ENCODE peak calls at places on chromosomes 4 and X, in eight cellular contexts. One of them, this sample, is unnamed.

GRCh38 chrX:48939417-48940228 is 17.8 kb downstream of the OTUD5 start:
- DNase-seq in tibial nerve: no peak
- DNase-seq in IMR-90: no peak
- DNase-seq in ovary: no peak
- DNase-seq in transverse colon: peak; percentile 33
- DNase-seq in GM12878: peak; percentile 59
- DNase-seq in K562: no peak
- DNase-seq in uterus: no peak
- DNase-seq in this sample: no peak

GRCh38 chrX:120457766-120458180 is 11.3 kb downstream of the LAMP2 start:
- DNase-seq in tibial nerve: no peak
- DNase-seq in IMR-90: peak; percentile 76
- DNase-seq in ovary: no peak
- DNase-seq in transverse colon: no peak
- DNase-seq in GM12878: peak; percentile 12
- DNase-seq in K562: no peak
- DNase-seq in uterus: no peak
- DNase-seq in this sample: peak; percentile 27

GRCh38 chr4:52665592-52665991 is 6.5 kb upstream of the USP46 start:
- DNase-seq in tibial nerve: no peak
- DNase-seq in IMR-90: no peak
- DNase-seq in ovary: no peak
- DNase-seq in transverse colon: no peak
- DNase-seq in GM12878: no peak
- DNase-seq in K562: no peak
- DNase-seq in uterus: no peak
- DNase-seq in this sample: no peak

GRCh38 chr4:123631699-123632098 is 235.1 kb downstream of the SPRY1 start:
- DNase-seq in tibial nerve: no peak
- DNase-seq in IMR-90: peak; percentile 43
- DNase-seq in ovary: no peak
- DNase-seq in transverse colon: no peak
- DNase-seq in GM12878: no peak
- DNase-seq in K562: no peak
- DNase-seq in uterus: no peak
- DNase-seq in this sample: no peak

GRCh38 chr4:3321295-3321889 is 28.6 kb downstream of the RGS12 start:
- DNase-seq in tibial nerve: no peak
- DNase-seq in IMR-90: no peak
- DNase-seq in ovary: peak; percentile 85
- DNase-seq in transverse colon: no peak
- DNase-seq in GM12878: no peak
- DNase-seq in K562: no peak
- DNase-seq in uterus: peak; percentile 13
- DNase-seq in this sample: no peak

GRCh38 chrX:66731398-66731797 is 92.5 kb upstream of the EDA2R start:
- DNase-seq in tibial nerve: no peak
- DNase-seq in IMR-90: peak; percentile 33
- DNase-seq in ovary: no peak
- DNase-seq in transverse colon: no peak
- DNase-seq in GM12878: peak; percentile 3
- DNase-seq in K562: peak; percentile 9
- DNase-seq in uterus: no peak
- DNase-seq in this sample: peak; percentile 1

GRCh38 chrX:71941145-71941544 is 30.5 kb downstream of the NHSL2 start:
- DNase-seq in tibial nerve: no peak
- DNase-seq in IMR-90: peak; percentile 49
- DNase-seq in ovary: no peak
- DNase-seq in transverse colon: no peak
- DNase-seq in GM12878: no peak
- DNase-seq in K562: no peak
- DNase-seq in uterus: peak; percentile 24
- DNase-seq in this sample: no peak

GRCh38 chr4:158202475-158202874 is 7.8 kb upstream of the TMEM144 start:
- DNase-seq in tibial nerve: no peak
- DNase-seq in IMR-90: no peak
- DNase-seq in ovary: no peak
- DNase-seq in transverse colon: no peak
- DNase-seq in GM12878: no peak
- DNase-seq in K562: no peak
- DNase-seq in uterus: no peak
- DNase-seq in this sample: no peak

GRCh38 chrX:3268804-3269203 is 77.6 kb downstream of the MXRA5 start:
- DNase-seq in tibial nerve: no peak
- DNase-seq in IMR-90: peak; percentile 71
- DNase-seq in ovary: no peak
- DNase-seq in transverse colon: no peak
- DNase-seq in GM12878: no peak
- DNase-seq in K562: no peak
- DNase-seq in uterus: no peak
- DNase-seq in this sample: no peak

GRCh38 chr4:11397146-11397545 is 31.5 kb downstream of the HS3ST1 start:
- DNase-seq in tibial nerve: no peak
- DNase-seq in IMR-90: no peak
- DNase-seq in ovary: no peak
- DNase-seq in transverse colon: no peak
- DNase-seq in GM12878: no peak
- DNase-seq in K562: no peak
- DNase-seq in uterus: no peak
- DNase-seq in this sample: no peak

GRCh38 chr4:86247328-86247727 is 112.5 kb downstream of the MAPK10 start:
- DNase-seq in tibial nerve: no peak
- DNase-seq in IMR-90: no peak
- DNase-seq in ovary: no peak
- DNase-seq in transverse colon: no peak
- DNase-seq in GM12878: no peak
- DNase-seq in K562: no peak
- DNase-seq in uterus: no peak
- DNase-seq in this sample: no peak

GRCh38 chrX:15947648-15948317 is 93.2 kb upstream of the AP1S2 start:
- DNase-seq in tibial nerve: no peak
- DNase-seq in IMR-90: peak; percentile 63
- DNase-seq in ovary: no peak
- DNase-seq in transverse colon: no peak
- DNase-seq in GM12878: no peak
- DNase-seq in K562: peak; percentile 8
- DNase-seq in uterus: peak; percentile 41
- DNase-seq in this sample: no peak

GRCh38 chr4:6246170-6246634 is 23.4 kb upstream of the WFS1 start:
- DNase-seq in tibial nerve: no peak
- DNase-seq in IMR-90: no peak
- DNase-seq in ovary: no peak
- DNase-seq in transverse colon: no peak
- DNase-seq in GM12878: no peak
- DNase-seq in K562: no peak
- DNase-seq in uterus: no peak
- DNase-seq in this sample: no peak

GRCh38 chr4:5888222-5888701 is 4.6 kb downstream of the CRMP1 start:
- DNase-seq in tibial nerve: no peak
- DNase-seq in IMR-90: no peak
- DNase-seq in ovary: no peak
- DNase-seq in transverse colon: no peak
- DNase-seq in GM12878: no peak
- DNase-seq in K562: peak; percentile 17
- DNase-seq in uterus: no peak
- DNase-seq in this sample: no peak

GRCh38 chr4:91058345-91058744 is 931.2 kb downstream of the CCSER1 start:
- DNase-seq in tibial nerve: no peak
- DNase-seq in IMR-90: peak; percentile 0
- DNase-seq in ovary: no peak
- DNase-seq in transverse colon: no peak
- DNase-seq in GM12878: no peak
- DNase-seq in K562: no peak
- DNase-seq in uterus: no peak
- DNase-seq in this sample: no peak

GRCh38 chrX:40005290-40006011 is 92.3 kb downstream of the BCOR start:
- DNase-seq in tibial nerve: no peak
- DNase-seq in IMR-90: no peak
- DNase-seq in ovary: peak; percentile 62
- DNase-seq in transverse colon: no peak
- DNase-seq in GM12878: no peak
- DNase-seq in K562: no peak
- DNase-seq in uterus: no peak
- DNase-seq in this sample: no peak

GRCh38 chrX:53682885-53683555 is 3.5 kb downstream of the HUWE1 start:
- DNase-seq in tibial nerve: peak; percentile 5
- DNase-seq in IMR-90: peak; percentile 50
- DNase-seq in ovary: no peak
- DNase-seq in transverse colon: peak; percentile 25
- DNase-seq in GM12878: no peak
- DNase-seq in K562: peak; percentile 26
- DNase-seq in uterus: peak; percentile 27
- DNase-seq in this sample: peak; percentile 31
- TF ChIP-seq POLR2A in tibial nerve: no peak
- TF ChIP-seq POLR2A in IMR-90: no peak
- TF ChIP-seq POLR2A in ovary: no peak
- TF ChIP-seq POLR2A in transverse colon: no peak
- TF ChIP-seq POLR2A in GM12878: no peak
- TF ChIP-seq POLR2A in K562: no peak
- TF ChIP-seq POLR2A in uterus: no peak
- TF ChIP-seq POLR2A in this sample: no peak

GRCh38 chr4:18041114-18041513 is 19.6 kb upstream of the LCORL start:
- DNase-seq in tibial nerve: no peak
- DNase-seq in IMR-90: no peak
- DNase-seq in ovary: no peak
- DNase-seq in transverse colon: no peak
- DNase-seq in GM12878: no peak
- DNase-seq in K562: no peak
- DNase-seq in uterus: no peak
- DNase-seq in this sample: no peak

GRCh38 chr4:18039113-18039512 is 17.6 kb upstream of the LCORL start:
- DNase-seq in tibial nerve: no peak
- DNase-seq in IMR-90: peak; percentile 5
- DNase-seq in ovary: no peak
- DNase-seq in transverse colon: no peak
- DNase-seq in GM12878: no peak
- DNase-seq in K562: no peak
- DNase-seq in uterus: no peak
- DNase-seq in this sample: no peak

GRCh38 chr4:18042012-18042411 is 20.5 kb upstream of the LCORL start:
- DNase-seq in tibial nerve: no peak
- DNase-seq in IMR-90: no peak
- DNase-seq in ovary: no peak
- DNase-seq in transverse colon: no peak
- DNase-seq in GM12878: no peak
- DNase-seq in K562: no peak
- DNase-seq in uterus: no peak
- DNase-seq in this sample: no peak

DNA sequence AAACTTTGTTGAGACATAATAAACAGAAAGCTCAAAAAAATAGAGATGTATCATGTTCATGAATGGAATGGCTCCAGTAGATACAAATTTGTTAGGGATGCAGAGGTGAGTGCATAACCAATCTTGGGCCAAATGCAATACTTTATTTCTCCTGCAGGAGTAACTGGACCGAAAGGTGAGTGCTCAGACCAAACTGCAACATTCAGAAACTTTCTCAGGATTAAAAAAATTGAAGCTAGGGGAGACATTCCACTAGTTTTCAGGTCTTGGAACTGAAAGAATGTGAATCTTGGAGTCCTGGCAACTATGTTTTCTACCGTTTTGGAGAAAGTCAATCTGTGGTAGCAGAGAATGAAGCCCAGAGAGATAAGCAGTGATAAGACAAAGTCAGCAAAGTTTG is 21.2 kb upstream of the LCORL start:
- DNase-seq in tibial nerve: no peak
- DNase-seq in IMR-90: no peak
- DNase-seq in ovary: no peak
- DNase-seq in transverse colon: no peak
- DNase-seq in GM12878: no peak
- DNase-seq in K562: peak; percentile 11
- DNase-seq in uterus: no peak
- DNase-seq in this sample: no peak
- TF ChIP-seq CTCF in tibial nerve: no peak
- TF ChIP-seq CTCF in IMR-90: no peak
- TF ChIP-seq CTCF in ovary: no peak
- TF ChIP-seq CTCF in transverse colon: no peak
- TF ChIP-seq CTCF in GM12878: no peak
- TF ChIP-seq CTCF in K562: no peak
- TF ChIP-seq CTCF in uterus: no peak
- TF ChIP-seq CTCF in this sample: peak; percentile 27

GRCh38 chr4:83552924-83553323 is 17.0 kb downstream of the GPAT3 start:
- DNase-seq in tibial nerve: no peak
- DNase-seq in IMR-90: peak; percentile 67
- DNase-seq in ovary: no peak
- DNase-seq in transverse colon: no peak
- DNase-seq in GM12878: no peak
- DNase-seq in K562: no peak
- DNase-seq in uterus: no peak
- DNase-seq in this sample: no peak
- TF ChIP-seq POLR2A in tibial nerve: no peak
- TF ChIP-seq POLR2A in IMR-90: no peak
- TF ChIP-seq POLR2A in ovary: no peak
- TF ChIP-seq POLR2A in transverse colon: no peak
- TF ChIP-seq POLR2A in GM12878: no peak
- TF ChIP-seq POLR2A in K562: no peak
- TF ChIP-seq POLR2A in uterus: no peak
- TF ChIP-seq POLR2A in this sample: no peak

GRCh38 chrX:31420711-31421151 is 348.9 kb upstream of the FTHL17 start:
- DNase-seq in tibial nerve: no peak
- DNase-seq in IMR-90: peak; percentile 10
- DNase-seq in ovary: no peak
- DNase-seq in transverse colon: no peak
- DNase-seq in GM12878: no peak
- DNase-seq in K562: no peak
- DNase-seq in uterus: no peak
- DNase-seq in this sample: peak; percentile 18

GRCh38 chrX:31420302-31420701 is 348.5 kb upstream of the FTHL17 start:
- DNase-seq in tibial nerve: no peak
- DNase-seq in IMR-90: no peak
- DNase-seq in ovary: no peak
- DNase-seq in transverse colon: no peak
- DNase-seq in GM12878: no peak
- DNase-seq in K562: no peak
- DNase-seq in uterus: no peak
- DNase-seq in this sample: no peak

GRCh38 chrX:31421441-31421840 is 349.6 kb upstream of the FTHL17 start:
- DNase-seq in tibial nerve: no peak
- DNase-seq in IMR-90: no peak
- DNase-seq in ovary: no peak
- DNase-seq in transverse colon: no peak
- DNase-seq in GM12878: no peak
- DNase-seq in K562: no peak
- DNase-seq in uterus: no peak
- DNase-seq in this sample: no peak

DNA sequence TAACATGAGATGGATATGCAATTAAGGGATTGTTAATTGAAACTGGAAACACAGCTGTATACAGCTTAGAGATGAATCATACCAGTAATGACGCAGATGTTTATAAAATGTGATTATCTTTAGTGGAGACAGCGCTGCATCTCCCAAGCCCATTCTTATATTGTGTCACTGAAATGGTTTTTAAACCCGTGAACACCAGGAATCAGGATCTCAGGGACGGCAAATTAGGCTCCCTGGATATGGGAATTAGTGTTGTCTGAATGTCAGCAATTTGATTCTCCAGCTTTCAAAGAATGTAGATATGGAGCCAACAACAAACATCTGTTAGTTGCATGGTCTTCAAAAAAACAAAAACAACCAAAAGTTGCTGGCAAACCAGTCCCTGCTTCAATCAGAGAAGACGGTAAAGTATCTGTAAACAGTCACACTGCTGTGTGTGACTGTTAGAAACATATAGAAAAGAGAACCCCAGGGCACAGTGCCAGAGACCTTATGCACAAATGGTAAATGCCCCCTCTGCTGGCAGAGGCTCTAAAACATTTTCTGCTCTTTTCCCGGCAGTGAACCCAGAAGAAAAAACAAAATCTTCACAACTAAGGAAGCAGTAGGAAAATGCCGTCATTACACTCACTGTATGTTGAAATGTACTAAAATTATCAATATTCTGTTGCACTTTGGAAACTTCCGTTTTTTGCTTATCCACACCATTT is 351.9 kb upstream of the FTHL17 start:
- DNase-seq in tibial nerve: peak; percentile 47
- DNase-seq in IMR-90: peak; percentile 62
- DNase-seq in ovary: peak; percentile 40
- DNase-seq in transverse colon: peak; percentile 19
- DNase-seq in GM12878: no peak
- DNase-seq in K562: peak; percentile 11
- DNase-seq in uterus: peak; percentile 23
- DNase-seq in this sample: peak; percentile 5
- TF ChIP-seq CTCF in tibial nerve: peak; percentile 37
- TF ChIP-seq CTCF in IMR-90: peak; percentile 50
- TF ChIP-seq CTCF in ovary: no peak
- TF ChIP-seq CTCF in transverse colon: no peak
- TF ChIP-seq CTCF in GM12878: peak; percentile 34
- TF ChIP-seq CTCF in K562: peak; percentile 36
- TF ChIP-seq CTCF in uterus: no peak
- TF ChIP-seq CTCF in this sample: no peak